ENCODE peak calls at places on chromosomes 7 and 10, in ten cellular contexts. G is Panc1, L is HT1080, Y is HFF-Myc, E is AG04450, S is LoVo, A is left ventricle myocardium inferior, M is H54, D is ELR, Q is left colon. N is an unnamed sample.
A peak's percentile ranks its signal among the peaks of the same experiment; 100 is the strongest.

GRCh38 chr10:74329873-74330272 is 178.9 kb downstream of the ADK start:
- DNase-seq in G (no peak), L (peak; percentile 70), Y (no peak), E (no peak), S (no peak), A (no peak), M (no peak), D (peak; percentile 68), Q (no peak), N (no peak)

GRCh38 chr10:72254891-72255568 is 18.7 kb upstream of the DDIT4 start:
- DNase-seq in G (no peak), L (no peak), Y (no peak), E (no peak), S (no peak), A (peak; percentile 94), M (peak; percentile 96), D (peak; percentile 63), Q (peak; percentile 82), N (peak; percentile 87)

GRCh38 chr7:47757946-47758371 is 176.0 kb upstream of the TNS3 start:
- DNase-seq in G (no peak), L (no peak), Y (peak; percentile 21), E (peak; percentile 33), S (no peak), A (peak; percentile 63), M (peak; percentile 71), D (peak; percentile 62), Q (peak; percentile 26), N (peak; percentile 37)

GRCh38 chr10:131896403-131896802 is 4.4 kb upstream of the PPP2R2D start:
- DNase-seq in G (no peak), L (no peak), Y (no peak), E (no peak), S (no peak), A (no peak), M (no peak), D (no peak), Q (no peak), N (no peak)

GRCh38 chr10:52314007-52314821 is at the start of gene DKK1:
- DNase-seq in G (no peak), L (no peak), Y (no peak), E (no peak), S (peak; percentile 84), A (peak; percentile 41), M (peak; percentile 68), D (peak; percentile 89), Q (peak; percentile 77), N (peak; percentile 25)

GRCh38 chr7:39838326-39838725 is 111.7 kb upstream of the CDK13 start:
- DNase-seq in G (no peak), L (peak; percentile 49), Y (peak; percentile 14), E (no peak), S (peak; percentile 85), A (no peak), M (no peak), D (peak; percentile 50), Q (peak; percentile 26), N (no peak)

GRCh38 chr10:101892782-101893391 is 49.3 kb upstream of the KCNIP2 start:
- DNase-seq in G (no peak), L (no peak), Y (no peak), E (no peak), S (no peak), A (no peak), M (peak; percentile 15), D (peak; percentile 24), Q (no peak), N (no peak)

GRCh38 chr10:88974012-88974411 is 16.6 kb upstream of the FAS start:
- DNase-seq in G (no peak), L (no peak), Y (no peak), E (no peak), S (no peak), A (no peak), M (no peak), D (no peak), Q (no peak), N (no peak)

GRCh38 chr7:158759245-158759614 is 54.6 kb upstream of the NCAPG2 start:
- DNase-seq in G (no peak), L (no peak), Y (no peak), E (no peak), S (no peak), A (no peak), M (no peak), D (no peak), Q (no peak), N (no peak)

GRCh38 chr10:80502621-80503583 is 34.8 kb upstream of the SH2D4B start:
- DNase-seq in G (no peak), L (no peak), Y (no peak), E (no peak), S (no peak), A (no peak), M (no peak), D (peak; percentile 49), Q (no peak), N (no peak)

GRCh38 chr10:16686081-16686902 is 130.9 kb downstream of the RSU1 start:
- DNase-seq in G (no peak), L (no peak), Y (no peak), E (no peak), S (no peak), A (no peak), M (no peak), D (no peak), Q (no peak), N (no peak)

N was measured in heart right ventricle.